ENCODE peak calls at places on chromosomes 2 and 18, in four cellular contexts. One of them, this sample, is unnamed.

GRCh38 chr2:191691016-191691725 is 13.2 kb downstream of the NABP1 start:
- DNase-seq in transverse colon: peak; percentile 59
- DNase-seq in stimulated activated CD4-positive, alpha-beta T cell treated with anti-CD3 and anti-CD28 coated beads, TNF-alpha, amount 100 ng/mL, for 4 hours: peak; percentile 31
- DNase-seq in mesendoderm: peak; percentile 82
- DNase-seq in this sample: peak; percentile 27

GRCh38 chr2:165720526-165720925 is 73.5 kb downstream of the GALNT3 start:
- DNase-seq in transverse colon: no peak
- DNase-seq in mesendoderm: no peak
- DNase-seq in stimulated activated CD4-positive, alpha-beta T cell treated with anti-CD3 and anti-CD28 coated beads, TNF-alpha, amount 100 ng/mL, for 4 hours: no peak
- DNase-seq in this sample: no peak

GRCh38 chr2:205438241-205438640 is 244.1 kb upstream of the NRP2 start:
- DNase-seq in mesendoderm: no peak
- DNase-seq in stimulated activated CD4-positive, alpha-beta T cell treated with anti-CD3 and anti-CD28 coated beads, TNF-alpha, amount 100 ng/mL, for 4 hours: no peak
- DNase-seq in transverse colon: no peak
- DNase-seq in this sample: no peak

GRCh38 chr18:2970762-2971659 is 41.9 kb downstream of the LPIN2 start:
- DNase-seq in transverse colon: no peak
- DNase-seq in mesendoderm: no peak
- DNase-seq in stimulated activated CD4-positive, alpha-beta T cell treated with anti-CD3 and anti-CD28 coated beads, TNF-alpha, amount 100 ng/mL, for 4 hours: no peak
- DNase-seq in this sample: no peak

GRCh38 chr2:168194784-168195522 is 52.4 kb downstream of the STK39 start:
- DNase-seq in stimulated activated CD4-positive, alpha-beta T cell treated with anti-CD3 and anti-CD28 coated beads, TNF-alpha, amount 100 ng/mL, for 4 hours: no peak
- DNase-seq in mesendoderm: no peak
- DNase-seq in transverse colon: no peak
- DNase-seq in this sample: no peak

GRCh38 chr2:1140389-1141003 is 189.8 kb downstream of the SNTG2 start:
- DNase-seq in stimulated activated CD4-positive, alpha-beta T cell treated with anti-CD3 and anti-CD28 coated beads, TNF-alpha, amount 100 ng/mL, for 4 hours: no peak
- DNase-seq in mesendoderm: peak; percentile 70
- DNase-seq in transverse colon: no peak
- DNase-seq in this sample: peak; percentile 35

GRCh38 chr2:7774481-7774880 is 857.3 kb downstream of the RNF144A start:
- DNase-seq in transverse colon: no peak
- DNase-seq in mesendoderm: no peak
- DNase-seq in stimulated activated CD4-positive, alpha-beta T cell treated with anti-CD3 and anti-CD28 coated beads, TNF-alpha, amount 100 ng/mL, for 4 hours: no peak
- DNase-seq in this sample: no peak

GRCh38 chr18:79912409-79912991 is 39.0 kb downstream of the SLC66A2 start:
- DNase-seq in transverse colon: peak; percentile 5
- DNase-seq in stimulated activated CD4-positive, alpha-beta T cell treated with anti-CD3 and anti-CD28 coated beads, TNF-alpha, amount 100 ng/mL, for 4 hours: no peak
- DNase-seq in mesendoderm: peak; percentile 10
- DNase-seq in this sample: no peak

GRCh38 chr18:3468833-3469232 is 18.9 kb downstream of the TGIF1 start:
- DNase-seq in stimulated activated CD4-positive, alpha-beta T cell treated with anti-CD3 and anti-CD28 coated beads, TNF-alpha, amount 100 ng/mL, for 4 hours: no peak
- DNase-seq in transverse colon: no peak
- DNase-seq in mesendoderm: peak; percentile 60
- DNase-seq in this sample: no peak

GRCh38 chr18:70335892-70336726 is 47.3 kb downstream of the SOCS6 start:
- DNase-seq in transverse colon: no peak
- DNase-seq in mesendoderm: no peak
- DNase-seq in stimulated activated CD4-positive, alpha-beta T cell treated with anti-CD3 and anti-CD28 coated beads, TNF-alpha, amount 100 ng/mL, for 4 hours: no peak
- DNase-seq in this sample: no peak

GRCh38 chr2:48482313-48482712 is 47.6 kb upstream of the STON1 start:
- DNase-seq in transverse colon: no peak
- DNase-seq in mesendoderm: no peak
- DNase-seq in stimulated activated CD4-positive, alpha-beta T cell treated with anti-CD3 and anti-CD28 coated beads, TNF-alpha, amount 100 ng/mL, for 4 hours: no peak
- DNase-seq in this sample: no peak

GRCh38 chr2:95071856-95072255 is 46.3 kb downstream of the MAL start:
- DNase-seq in transverse colon: no peak
- DNase-seq in stimulated activated CD4-positive, alpha-beta T cell treated with anti-CD3 and anti-CD28 coated beads, TNF-alpha, amount 100 ng/mL, for 4 hours: no peak
- DNase-seq in mesendoderm: no peak
- DNase-seq in this sample: no peak

GRCh38 chr2:229096667-229097066 is 174.4 kb downstream of the PID1 start:
- DNase-seq in stimulated activated CD4-positive, alpha-beta T cell treated with anti-CD3 and anti-CD28 coated beads, TNF-alpha, amount 100 ng/mL, for 4 hours: no peak
- DNase-seq in transverse colon: no peak
- DNase-seq in mesendoderm: no peak
- DNase-seq in this sample: peak; percentile 3

GRCh38 chr2:66105354-66105753 is 329.6 kb upstream of the MEIS1 start:
- DNase-seq in mesendoderm: no peak
- DNase-seq in stimulated activated CD4-positive, alpha-beta T cell treated with anti-CD3 and anti-CD28 coated beads, TNF-alpha, amount 100 ng/mL, for 4 hours: no peak
- DNase-seq in transverse colon: no peak
- DNase-seq in this sample: no peak

GRCh38 chr2:210617732-210618330 is 61.4 kb downstream of the CPS1 start:
- DNase-seq in transverse colon: no peak
- DNase-seq in mesendoderm: peak; percentile 64
- DNase-seq in stimulated activated CD4-positive, alpha-beta T cell treated with anti-CD3 and anti-CD28 coated beads, TNF-alpha, amount 100 ng/mL, for 4 hours: no peak
- DNase-seq in this sample: no peak

GRCh38 chr18:21978546-21979170 is 190.7 kb upstream of the GATA6 start:
- DNase-seq in transverse colon: no peak
- DNase-seq in stimulated activated CD4-positive, alpha-beta T cell treated with anti-CD3 and anti-CD28 coated beads, TNF-alpha, amount 100 ng/mL, for 4 hours: no peak
- DNase-seq in mesendoderm: no peak
- DNase-seq in this sample: no peak

GRCh38 chr18:8153887-8154583 is 455.2 kb upstream of the RAB12 start:
- DNase-seq in transverse colon: no peak
- DNase-seq in stimulated activated CD4-positive, alpha-beta T cell treated with anti-CD3 and anti-CD28 coated beads, TNF-alpha, amount 100 ng/mL, for 4 hours: no peak
- DNase-seq in mesendoderm: no peak
- DNase-seq in this sample: no peak

GRCh38 chr2:107545851-107546250 is 280.8 kb upstream of the RGPD4 start:
- DNase-seq in transverse colon: no peak
- DNase-seq in mesendoderm: no peak
- DNase-seq in stimulated activated CD4-positive, alpha-beta T cell treated with anti-CD3 and anti-CD28 coated beads, TNF-alpha, amount 100 ng/mL, for 4 hours: no peak
- DNase-seq in this sample: no peak

GRCh38 chr2:240946654-240947053 is 40.5 kb downstream of the CROCC2 start:
- DNase-seq in stimulated activated CD4-positive, alpha-beta T cell treated with anti-CD3 and anti-CD28 coated beads, TNF-alpha, amount 100 ng/mL, for 4 hours: no peak
- DNase-seq in transverse colon: peak; percentile 3
- DNase-seq in mesendoderm: no peak
- DNase-seq in this sample: no peak

GRCh38 chr2:9692392-9693137 is 61.8 kb upstream of the YWHAQ start:
- DNase-seq in stimulated activated CD4-positive, alpha-beta T cell treated with anti-CD3 and anti-CD28 coated beads, TNF-alpha, amount 100 ng/mL, for 4 hours: no peak
- DNase-seq in mesendoderm: no peak
- DNase-seq in transverse colon: peak; percentile 33
- DNase-seq in this sample: no peak

GRCh38 chr2:219309278-219309677 is at the start of gene PTPRN:
- DNase-seq in stimulated activated CD4-positive, alpha-beta T cell treated with anti-CD3 and anti-CD28 coated beads, TNF-alpha, amount 100 ng/mL, for 4 hours: no peak
- DNase-seq in transverse colon: no peak
- DNase-seq in mesendoderm: peak; percentile 87
- DNase-seq in this sample: no peak

This sample was measured in thyroid gland.